ENCODE peak calls at places on chromosomes 1 and 21, in four cellular contexts. F is A549, U is K562, K is GM12878. L is an unnamed sample.

GRCh38 chr1:150528997-150529396 is 13.4 kb downstream of the FALEC start:
- DNase-seq in F (no peak), U (no peak), K (no peak), L (no peak)

GRCh38 chr1:158048371-158049067 is 55.1 kb downstream of the KIRREL1 start:
- DNase-seq in F (no peak), U (no peak), K (no peak), L (no peak)

GRCh38 chr1:37076168-37076567 is 41.9 kb upstream of the GRIK3 start:
- DNase-seq in F (no peak), U (no peak), K (no peak), L (no peak)

GRCh38 chr1:185368313-185368712 is 51.3 kb upstream of the IVNS1ABP start:
- DNase-seq in F (no peak), U (no peak), K (no peak), L (no peak)

GRCh38 chr1:204589409-204590038 is 73.3 kb downstream of the MDM4 start:
- DNase-seq in F (no peak), U (no peak), K (no peak), L (no peak)

GRCh38 chr21:44603109-44603875 is 2.9 kb downstream of the KRTAP10-7 start:
- DNase-seq in F (no peak), U (no peak), K (no peak), L (no peak)

GRCh38 chr1:89998306-89998705 is 3.4 kb downstream of the ZNF326 start:
- DNase-seq in F (no peak), U (no peak), K (no peak), L (no peak)

GRCh38 chr1:14263207-14263606 is 335.3 kb upstream of the KAZN start:
- DNase-seq in F (no peak), U (no peak), K (no peak), L (no peak)

GRCh38 chr1:202244841-202245261 is 51.3 kb downstream of the LGR6 start:
- DNase-seq in F (no peak), U (no peak), K (no peak), L (no peak)

GRCh38 chr21:38188037-38188436 is 68.8 kb upstream of the KCNJ15 start:
- DNase-seq in F (no peak), U (no peak), K (no peak), L (no peak)

GRCh38 chr1:93528416-93528815 is 80.5 kb downstream of the FNBP1L start:
- DNase-seq in F (no peak), U (no peak), K (no peak), L (no peak)

GRCh38 chr1:245754463-245754961 is 599.7 kb downstream of the KIF26B start:
- DNase-seq in F (no peak), U (no peak), K (no peak), L (no peak)

GRCh38 chr1:26477446-26478152 is 5.4 kb downstream of the HMGN2 start:
- DNase-seq in F (no peak), U (no peak), K (no peak), L (no peak)

GRCh38 chr1:91883470-91883869 is 2.5 kb downstream of the TGFBR3 start:
- DNase-seq in F (peak), U (peak), K (no peak), L (peak)

GRCh38 chr1:173161510-173162221 is 45.5 kb downstream of the TNFSF4 start:
- DNase-seq in F (no peak), U (no peak), K (no peak), L (no peak)

GRCh38 chr1:201365251-201365650 is 12.2 kb downstream of the TNNT2 start:
- DNase-seq in F (no peak), U (no peak), K (no peak), L (no peak)

GRCh38 chr1:85884372-85885035 is 176.3 kb upstream of the ZNHIT6 start:
- DNase-seq in F (no peak), U (no peak), K (no peak), L (peak)

GRCh38 chr21:35273331-35273730 is 224.2 kb upstream of the RUNX1 start:
- DNase-seq in F (no peak), U (no peak), K (no peak), L (no peak)

GRCh38 chr1:29470087-29470787 is 233.9 kb downstream of the PTPRU start:
- DNase-seq in F (no peak), U (no peak), K (no peak), L (no peak)

GRCh38 chr1:21659099-21659923 is 9.8 kb downstream of the RAP1GAP start:
- DNase-seq in F (peak), U (peak), K (no peak), L (peak)

GRCh38 chr1:7290971-7291970 is 479.8 kb upstream of the VAMP3 start:
- DNase-seq in F (no peak), U (no peak), K (no peak), L (no peak)

GRCh38 chr21:40567511-40567910 is 279.4 kb downstream of the DSCAM start:
- DNase-seq in F (no peak), U (no peak), K (no peak), L (no peak)

GRCh38 chr1:164504699-164505098 is 54.3 kb upstream of the PBX1 start:
- DNase-seq in F (no peak), U (no peak), K (no peak), L (no peak)

GRCh38 chr21:46500224-46500861 is 41.7 kb downstream of the DIP2A start:
- DNase-seq in F (peak), U (peak), K (no peak), L (peak)

GRCh38 chr1:47181095-47181954 is 8.5 kb downstream of the PDZK1IP1 start:
- DNase-seq in F (no peak), U (peak), K (no peak), L (no peak)

GRCh38 chr1:222392571-222392970 is 155.3 kb downstream of the HHIPL2 start:
- DNase-seq in F (no peak), U (no peak), K (no peak), L (no peak)

GRCh38 chr1:243420369-243420768 is 164.5 kb downstream of the SDCCAG8 start:
- DNase-seq in F (no peak), U (no peak), K (no peak), L (no peak)

DNA sequence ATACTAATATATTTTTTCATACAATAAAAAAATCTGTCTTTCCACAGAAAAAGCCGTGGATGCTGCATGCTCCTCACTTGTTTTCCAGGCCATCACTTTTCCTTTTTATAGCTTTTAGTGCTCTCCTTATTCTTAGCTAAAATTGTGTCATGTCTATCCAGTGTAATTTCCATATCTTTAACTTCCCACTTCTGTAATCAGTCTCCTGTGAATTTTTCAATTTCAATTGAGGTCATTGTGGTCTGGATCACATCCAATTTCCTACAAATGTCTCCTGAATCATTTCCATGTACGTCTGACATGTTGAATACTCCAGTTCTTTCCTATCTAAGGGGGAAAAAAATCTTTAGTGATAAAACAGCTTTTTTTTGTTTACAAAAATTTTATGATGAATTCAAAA is 838.2 kb upstream of the B3GALT2 start:
- DNase-seq in F (no peak), U (no peak), K (no peak), L (no peak)
- TF ChIP-seq POLR2AphosphoS2 in F (no peak), U (no peak), K (no peak), L (no peak)

GRCh38 chr1:212525479-212526110 is 83.0 kb upstream of the ATF3 start:
- DNase-seq in F (no peak), U (no peak), K (no peak), L (no peak)
- TF ChIP-seq POLR2AphosphoS2 in F (no peak), U (no peak), K (no peak), L (no peak)

DNA sequence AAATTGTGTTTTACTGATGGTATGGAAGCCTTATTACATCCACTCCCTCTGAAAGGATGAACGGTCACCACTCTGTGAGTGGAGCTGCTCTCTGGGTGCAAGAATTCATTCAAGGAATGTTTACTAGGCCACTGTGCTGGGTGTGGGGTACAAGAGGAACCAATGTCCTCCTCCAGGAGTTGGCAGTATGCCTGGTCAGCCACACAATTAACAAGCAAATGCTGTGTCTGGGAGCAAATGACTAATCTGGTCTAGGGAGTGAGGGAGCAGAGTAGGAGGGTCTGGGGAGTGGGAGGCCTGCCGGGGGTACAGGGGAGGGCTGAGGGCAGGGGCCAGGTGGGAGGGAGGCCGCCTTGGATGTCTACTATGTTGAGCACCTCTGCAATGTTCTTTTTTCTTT is 27.2 kb upstream of the TDRD10 start:
- DNase-seq in F (peak), U (no peak), K (no peak), L (peak)
- TF ChIP-seq POLR2AphosphoS2 in F (no peak), U (no peak), K (no peak), L (no peak)

DNA sequence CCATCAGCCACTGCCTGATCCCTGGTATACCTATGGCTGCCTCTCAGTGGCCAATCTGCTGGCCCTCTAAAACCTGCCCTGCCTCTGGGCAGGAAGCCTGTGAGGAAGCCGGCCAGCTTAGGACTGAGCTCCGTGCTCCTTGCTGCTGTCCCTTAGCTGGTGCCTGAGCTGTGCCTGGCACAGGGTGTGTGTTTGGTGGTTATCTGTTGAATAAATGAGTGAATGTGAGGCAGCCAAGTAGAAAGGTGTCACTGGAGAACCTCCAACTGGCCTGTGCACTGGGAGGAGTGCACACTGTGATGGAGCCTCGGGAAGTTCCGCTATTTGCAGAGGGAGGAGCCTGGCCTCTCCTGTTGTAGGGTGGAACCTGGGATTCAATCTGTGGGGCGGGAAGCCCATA is 63.4 kb upstream of the STUM start:
- DNase-seq in F (no peak), U (no peak), K (no peak), L (no peak)
- TF ChIP-seq POLR2AphosphoS2 in F (no peak), U (no peak), K (no peak), L (no peak)

DNA sequence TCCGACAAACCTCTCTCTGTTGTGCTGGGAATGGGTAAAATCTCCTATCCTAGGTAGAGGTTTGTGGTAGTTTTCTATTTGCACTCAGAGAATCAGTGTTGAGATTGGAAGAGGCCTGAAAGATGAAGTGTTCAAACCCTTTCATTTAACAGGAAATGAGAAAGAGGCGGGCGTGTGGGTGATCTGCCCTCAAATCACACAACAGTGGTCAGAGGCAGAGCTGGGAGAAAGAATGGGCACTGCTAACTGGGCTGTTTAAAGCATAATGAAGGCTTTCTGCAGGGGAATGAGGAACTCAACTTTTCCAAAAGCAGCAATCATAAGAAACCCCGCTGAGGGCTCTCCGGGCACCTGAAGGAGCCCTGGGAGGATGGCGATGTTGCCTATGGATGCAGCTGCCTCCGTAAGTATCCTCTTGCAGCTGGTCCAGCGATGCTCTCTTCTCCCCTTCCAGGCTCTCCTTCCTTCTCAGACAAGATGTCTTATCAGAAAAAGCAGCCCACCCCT is 1.0 kb downstream of the LORICRIN start:
- DNase-seq in F (no peak), U (no peak), K (no peak), L (no peak)
- TF ChIP-seq POLR2AphosphoS2 in F (no peak), U (no peak), K (no peak), L (no peak)

GRCh38 chr1:186790101-186790500 is 38.6 kb upstream of the PLA2G4A start:
- DNase-seq in F (no peak), U (no peak), K (no peak), L (no peak)

GRCh38 chr1:186781731-186782130 is 47.0 kb upstream of the PLA2G4A start:
- DNase-seq in F (no peak), U (no peak), K (no peak), L (no peak)

GRCh38 chr1:186783193-186783592 is 45.6 kb upstream of the PLA2G4A start:
- DNase-seq in F (no peak), U (no peak), K (no peak), L (no peak)

GRCh38 chr1:186782791-186783190 is 46.0 kb upstream of the PLA2G4A start:
- DNase-seq in F (no peak), U (no peak), K (no peak), L (no peak)

GRCh38 chr1:186785503-186785902 is 43.2 kb upstream of the PLA2G4A start:
- DNase-seq in F (no peak), U (no peak), K (no peak), L (no peak)
- TF ChIP-seq POLR2AphosphoS2 in F (no peak), U (no peak), K (no peak), L (no peak)

GRCh38 chr1:9097947-9098705 is 28.7 kb upstream of the SLC2A5 start:
- DNase-seq in F (no peak), U (no peak), K (no peak), L (no peak)

GRCh38 chr1:9093581-9093980 is 24.1 kb upstream of the SLC2A5 start:
- DNase-seq in F (no peak), U (no peak), K (no peak), L (no peak)

GRCh38 chr1:9099555-9099954 is 29.3 kb downstream of the GPR157 start:
- DNase-seq in F (no peak), U (peak), K (no peak), L (peak)

GRCh38 chr1:9093096-9093495 is 23.7 kb upstream of the SLC2A5 start:
- DNase-seq in F (no peak), U (no peak), K (no peak), L (no peak)

DNA sequence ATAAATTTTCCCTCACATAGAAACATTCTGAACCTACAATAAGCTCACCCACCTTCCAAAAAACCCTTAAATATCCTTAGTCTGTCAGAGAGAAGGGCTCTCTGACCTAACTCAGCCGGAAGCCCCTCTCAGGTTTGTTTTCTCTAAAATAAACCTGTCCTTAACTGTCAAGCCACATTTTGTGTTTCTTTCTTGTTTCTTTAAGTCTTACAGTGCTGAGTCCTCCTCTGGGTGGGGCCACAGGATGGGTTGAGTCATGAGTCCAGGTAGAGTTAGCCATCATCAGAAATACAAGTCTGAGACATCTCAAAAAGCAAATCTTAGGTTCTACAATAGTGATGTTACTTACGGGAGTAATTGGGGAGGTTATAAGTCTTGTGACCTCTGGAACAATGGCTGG is 26.4 kb upstream of the SLC2A5 start:
- DNase-seq in F (no peak), U (no peak), K (no peak), L (no peak)
- TF ChIP-seq POLR2AphosphoS2 in F (no peak), U (no peak), K (no peak), L (no peak)

GRCh38 chr1:162908236-162908635 is 47.3 kb upstream of the CCDC190 start:
- DNase-seq in F (no peak), U (no peak), K (no peak), L (no peak)

GRCh38 chr1:162910161-162910560 is 49.2 kb upstream of the CCDC190 start:
- DNase-seq in F (no peak), U (no peak), K (no peak), L (no peak)

GRCh38 chr1:162905759-162906158 is 44.8 kb upstream of the CCDC190 start:
- DNase-seq in F (peak), U (no peak), K (no peak), L (peak)

GRCh38 chr1:162906485-162906884 is 45.5 kb upstream of the CCDC190 start:
- DNase-seq in F (no peak), U (no peak), K (no peak), L (no peak)

GRCh38 chr1:162908780-162909179 is 47.8 kb upstream of the CCDC190 start:
- DNase-seq in F (peak), U (no peak), K (no peak), L (no peak)
- TF ChIP-seq POLR2AphosphoS2 in F (no peak), U (no peak), K (no peak), L (no peak)

GRCh38 chr1:41891403-41891896 is 27.3 kb downstream of the HIVEP3 start:
- DNase-seq in F (no peak), U (no peak), K (peak), L (peak)

GRCh38 chr1:41888756-41889155 is 30.0 kb downstream of the HIVEP3 start:
- DNase-seq in F (no peak), U (no peak), K (no peak), L (no peak)

GRCh38 chr1:41890841-41891311 is 27.8 kb downstream of the HIVEP3 start:
- DNase-seq in F (no peak), U (no peak), K (no peak), L (no peak)

GRCh38 chr1:41887365-41887764 is 31.4 kb downstream of the HIVEP3 start:
- DNase-seq in F (no peak), U (no peak), K (no peak), L (no peak)

DNA sequence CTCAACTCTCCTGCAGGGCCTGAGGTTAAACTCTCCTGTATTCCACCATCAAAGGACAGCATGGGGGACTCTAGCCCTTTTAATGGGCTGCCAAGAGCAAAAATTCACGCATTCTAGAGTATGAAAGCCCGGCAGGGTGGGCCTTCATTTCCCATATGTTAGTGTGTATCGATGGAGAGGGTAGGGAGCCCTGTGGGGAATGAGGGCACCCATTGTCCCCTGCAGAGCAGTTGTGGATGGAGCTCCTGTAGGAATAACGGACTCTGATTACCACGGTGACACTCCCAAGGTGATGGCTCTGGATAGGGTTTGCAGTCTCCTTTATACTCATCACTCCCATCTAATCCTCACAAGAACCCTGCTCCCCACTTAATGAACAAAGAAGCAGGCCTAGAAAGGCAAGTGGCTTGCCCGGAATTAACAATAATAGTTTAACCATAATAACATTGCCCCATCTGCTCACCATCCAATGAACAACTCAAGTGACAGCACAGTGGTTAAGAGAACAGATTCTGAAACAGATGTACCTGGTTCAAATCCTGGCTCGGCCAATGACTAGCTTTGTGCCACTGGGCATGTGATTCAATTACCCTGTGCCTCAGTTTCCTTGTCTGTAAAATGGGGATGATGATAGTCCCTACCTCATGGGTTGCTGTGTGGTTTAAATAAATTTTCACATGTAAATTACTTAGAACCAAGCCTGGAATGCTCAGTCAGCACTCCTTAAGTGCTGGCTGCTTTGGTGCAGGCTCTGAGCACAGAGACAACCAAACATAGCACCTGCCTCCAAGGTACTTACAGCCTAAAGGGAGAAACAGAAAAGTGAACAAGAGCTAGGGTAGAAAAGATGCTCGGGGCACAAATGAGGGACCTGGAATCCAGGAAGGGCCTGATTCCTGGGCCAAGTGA is 29.0 kb downstream of the HIVEP3 start:
- DNase-seq in F (no peak), U (no peak), K (no peak), L (no peak)
- TF ChIP-seq POLR2AphosphoS2 in F (no peak), U (no peak), K (no peak), L (no peak)

GRCh38 chr1:159218846-159219636 is 14.4 kb downstream of the ACKR1 start:
- DNase-seq in F (no peak), U (no peak), K (no peak), L (no peak)

GRCh38 chr1:159208460-159208825 is 3.8 kb downstream of the ACKR1 start:
- DNase-seq in F (no peak), U (no peak), K (no peak), L (no peak)

GRCh38 chr1:159211331-159212136 is 6.9 kb downstream of the ACKR1 start:
- DNase-seq in F (peak), U (peak), K (no peak), L (peak)

GRCh38 chr1:159212596-159212995 is 7.9 kb downstream of the ACKR1 start:
- DNase-seq in F (no peak), U (no peak), K (no peak), L (no peak)

GRCh38 chr1:159214149-159214760 is 9.6 kb downstream of the ACKR1 start:
- DNase-seq in F (peak), U (peak), K (no peak), L (peak)
- TF ChIP-seq POLR2AphosphoS2 in F (no peak), U (no peak), K (no peak), L (no peak)